ENCODE peak calls at places on chromosomes 7 and 10, in seven cellular contexts. M, Z, F, T, O, H and G are unnamed samples.
A peak's percentile ranks its signal among the peaks of the same experiment; 100 is the strongest.

GRCh38 chr7:19066109-19066508 is 51.3 kb downstream of the TWIST1 start:
- DNase-seq in M (no peak), Z (no peak), F (no peak), T (no peak), O (no peak), H (no peak), G (no peak)

GRCh38 chr7:158355456-158356065 is 232.1 kb downstream of the PTPRN2 start:
- DNase-seq in M (peak; percentile 30), Z (peak; percentile 72), F (peak; percentile 5), T (peak; percentile 51), O (no peak), H (no peak), G (no peak)

GRCh38 chr7:42237162-42237821 is at the start of gene GLI3:
- DNase-seq in M (peak; percentile 85), Z (peak; percentile 88), F (peak; percentile 87), T (peak; percentile 96), O (peak; percentile 58), H (peak; percentile 92), G (peak; percentile 97)

GRCh38 chr7:112596260-112596659 is 115.5 kb downstream of the LSMEM1 start:
- DNase-seq in M (no peak), Z (no peak), F (peak; percentile 18), T (no peak), O (no peak), H (no peak), G (peak; percentile 37)

GRCh38 chr10:129332476-129332875 is 134.6 kb upstream of the MGMT start:
- DNase-seq in M (no peak), Z (peak; percentile 75), F (no peak), T (peak; percentile 75), O (no peak), H (peak; percentile 43), G (peak; percentile 88)

GRCh38 chr7:44284216-44284615 is 41.2 kb downstream of the CAMK2B start:
- DNase-seq in M (peak; percentile 31), Z (peak; percentile 20), F (no peak), T (no peak), O (peak; percentile 16), H (no peak), G (no peak)

GRCh38 chr10:13705526-13706169 is 118.9 kb downstream of the PRPF18 start:
- DNase-seq in M (no peak), Z (no peak), F (no peak), T (no peak), O (peak; percentile 17), H (peak; percentile 35), G (no peak)

GRCh38 chr7:19464241-19464640 is 244.6 kb downstream of the POLR1F start:
- DNase-seq in M (no peak), Z (no peak), F (no peak), T (no peak), O (no peak), H (no peak), G (no peak)

GRCh38 chr7:30224511-30225031 is 59.8 kb upstream of the ZNRF2 start:
- DNase-seq in M (no peak), Z (no peak), F (peak; percentile 27), T (no peak), O (no peak), H (no peak), G (no peak)

GRCh38 chr10:61016630-61017029 is 72.6 kb upstream of the RHOBTB1 start:
- DNase-seq in M (no peak), Z (no peak), F (no peak), T (no peak), O (no peak), H (no peak), G (no peak)

GRCh38 chr10:97717627-97718026 is 4.1 kb downstream of the MARVELD1 start:
- DNase-seq in M (no peak), Z (no peak), F (no peak), T (no peak), O (no peak), H (no peak), G (no peak)

GRCh38 chr10:119509909-119510451 is 32.5 kb downstream of the RGS10 start:
- DNase-seq in M (peak; percentile 81), Z (no peak), F (no peak), T (no peak), O (peak; percentile 56), H (no peak), G (no peak)

GRCh38 chr10:5449823-5450222 is 37.5 kb downstream of the NET1 start:
- DNase-seq in M (no peak), Z (no peak), F (peak; percentile 69), T (peak; percentile 45), O (no peak), H (no peak), G (no peak)

GRCh38 chr7:95478139-95479037 is 7.4 kb upstream of the ASB4 start:
- DNase-seq in M (no peak), Z (peak; percentile 41), F (peak; percentile 25), T (peak; percentile 54), O (peak; percentile 44), H (peak; percentile 27), G (peak; percentile 87)

GRCh38 chr10:76309744-76310441 is 878.5 kb downstream of the LRMDA start:
- DNase-seq in M (no peak), Z (no peak), F (no peak), T (no peak), O (no peak), H (no peak), G (peak; percentile 35)

GRCh38 chr10:35600193-35600592 is 4.9 kb upstream of the GJD4 start:
- DNase-seq in M (no peak), Z (no peak), F (no peak), T (no peak), O (no peak), H (no peak), G (peak; percentile 54)

GRCh38 chr7:1103789-1104513 is 16.0 kb downstream of the GPER1 start:
- DNase-seq in M (no peak), Z (no peak), F (no peak), T (no peak), O (no peak), H (no peak), G (no peak)

DNA sequence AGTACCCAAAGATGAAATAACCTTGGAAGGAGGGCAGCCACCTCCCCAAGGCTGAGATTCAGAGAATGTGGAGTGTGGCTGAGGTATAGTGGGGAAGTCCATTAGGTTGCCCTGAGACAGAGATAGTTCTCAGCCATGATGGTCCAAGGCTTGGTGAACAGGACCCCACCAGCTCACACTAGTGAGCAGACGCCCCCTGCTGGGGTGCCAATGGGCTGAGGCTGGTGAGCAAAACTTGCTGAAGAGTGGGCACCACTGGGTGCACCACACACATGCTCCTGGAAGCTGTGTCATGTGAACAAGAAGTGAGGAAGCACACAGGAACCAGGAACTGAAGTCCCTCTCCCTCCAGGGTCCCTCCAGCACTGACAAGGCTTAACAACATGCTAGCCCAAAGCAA is 8.9 kb downstream of the FBXL13 start:
- DNase-seq in M (no peak), Z (peak; percentile 60), F (peak; percentile 15), T (peak; percentile 66), O (no peak), H (peak; percentile 56), G (peak; percentile 80)
- TF ChIP-seq CTCF in M (no peak), Z (peak; percentile 60), F (peak; percentile 84), T (peak; percentile 50), O (no peak), H (peak; percentile 60), G (peak; percentile 74)

GRCh38 chr7:128885370-128886187 is 22.9 kb downstream of the ATP6V1F start:
- DNase-seq in M (no peak), Z (no peak), F (no peak), T (no peak), O (no peak), H (no peak), G (no peak)

GRCh38 chr7:128884561-128885369 is 22.1 kb downstream of the ATP6V1F start:
- DNase-seq in M (no peak), Z (no peak), F (no peak), T (no peak), O (no peak), H (no peak), G (no peak)

GRCh38 chr7:128887169-128888038 is 23.1 kb downstream of the KCP start:
- DNase-seq in M (no peak), Z (no peak), F (no peak), T (no peak), O (no peak), H (no peak), G (no peak)

GRCh38 chr7:128888039-128888755 is 22.3 kb downstream of the KCP start:
- DNase-seq in M (no peak), Z (no peak), F (no peak), T (no peak), O (no peak), H (no peak), G (no peak)

DNA sequence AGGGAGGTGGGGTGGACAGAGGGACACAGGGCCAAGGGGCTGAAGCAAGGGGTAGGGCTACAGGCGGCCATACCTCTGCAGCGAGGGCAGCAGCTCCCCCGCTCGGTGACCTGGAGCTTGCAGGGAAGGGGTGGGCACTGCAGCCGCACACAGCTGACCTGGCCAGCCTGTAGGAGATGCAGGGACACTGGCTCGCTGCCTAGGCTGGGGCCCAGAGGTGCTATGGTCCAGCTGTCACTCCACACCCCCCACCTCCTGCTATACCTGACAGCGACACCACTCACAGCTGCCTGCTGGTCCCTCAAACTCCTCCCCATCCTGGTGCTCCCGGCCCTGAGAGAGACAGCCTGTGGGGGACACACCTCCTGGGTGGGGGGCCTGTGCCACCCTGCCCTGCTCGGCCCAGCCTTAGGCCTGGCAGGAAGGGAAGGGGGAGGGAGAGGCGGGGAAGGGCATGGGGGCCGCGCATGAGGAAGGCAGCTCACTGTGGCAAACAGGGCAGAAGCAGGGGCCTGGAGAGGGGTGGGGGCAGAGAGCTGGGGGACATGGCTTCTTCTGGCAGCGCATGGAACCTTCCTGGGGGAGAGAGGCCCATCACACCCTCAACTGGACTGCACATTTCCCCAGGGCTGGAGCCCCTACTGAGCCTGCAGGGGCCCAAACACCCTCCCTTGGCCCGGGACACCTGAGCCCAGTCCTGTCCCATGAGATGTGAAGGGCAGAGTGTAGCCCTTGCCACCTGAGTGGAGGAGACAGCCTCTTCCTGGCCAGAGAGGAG is 23.9 kb downstream of the ATP6V1F start:
- DNase-seq in M (no peak), Z (no peak), F (no peak), T (no peak), O (no peak), H (no peak), G (no peak)
- H3K27me3 ChIP-seq in M (peaks cover 4% of the 10 kb centered on the region), Z (no peaks in the 10 kb centered on the region), F (peaks cover 6% of the 10 kb centered on the region), T (peaks cover 21% of the 10 kb centered on the region), O (peaks cover 9% of the 10 kb centered on the region), H (peaks cover 16% of the 10 kb centered on the region), G (peaks cover 21% of the 10 kb centered on the region)

GRCh38 chr10:21858455-21858854 is 145.1 kb downstream of the DNAJC1 start:
- DNase-seq in M (no peak), Z (no peak), F (no peak), T (no peak), O (no peak), H (no peak), G (no peak)
- TF ChIP-seq CTCF in M (no peak), Z (no peak), F (no peak), T (no peak), O (no peak), H (no peak), G (no peak)

GRCh38 chr7:5350174-5350463 is 67.4 kb downstream of the SLC29A4 start:
- DNase-seq in M (no peak), Z (no peak), F (no peak), T (no peak), O (no peak), H (no peak), G (no peak)

GRCh38 chr7:5349437-5350173 is 66.9 kb downstream of the SLC29A4 start:
- DNase-seq in M (no peak), Z (no peak), F (no peak), T (no peak), O (no peak), H (peak; percentile 56), G (no peak)

GRCh38 chr7:5352440-5353010 is 69.8 kb downstream of the SLC29A4 start:
- DNase-seq in M (no peak), Z (no peak), F (no peak), T (no peak), O (no peak), H (no peak), G (no peak)

GRCh38 chr7:5350600-5351385 is 68.0 kb downstream of the SLC29A4 start:
- DNase-seq in M (no peak), Z (no peak), F (no peak), T (peak; percentile 37), O (no peak), H (peak; percentile 24), G (no peak)

GRCh38 chr7:5351508-5352265 is 68.9 kb downstream of the SLC29A4 start:
- DNase-seq in M (no peak), Z (no peak), F (no peak), T (peak; percentile 32), O (no peak), H (no peak), G (no peak)
- H3K27me3 ChIP-seq in M (no peaks in the 10 kb centered on the region), Z (peaks cover 23% of the 10 kb centered on the region), F (no peaks in the 10 kb centered on the region), T (peaks cover 46% of the 10 kb centered on the region), O (no peaks in the 10 kb centered on the region), H (no peaks in the 10 kb centered on the region), G (no peaks in the 10 kb centered on the region)